ENCODE peak calls at places on chromosome 22, in four cellular contexts. C is HCT116, Y is IMR-90, B is HFF-Myc. F is an unnamed sample.

GRCh38 chr22:43042101-43042780 is 27.3 kb upstream of the PACSIN2 start:
- DNase-seq in Y (peak; percentile 24), B (no peak), C (no peak), F (no peak)

GRCh38 chr22:39232806-39233735 is 11.7 kb downstream of the PDGFB start:
- DNase-seq in B (no peak), C (no peak), Y (no peak), F (no peak)

GRCh38 chr22:37208401-37209139 is 3.7 kb downstream of the SSTR3 start:
- DNase-seq in C (no peak), B (no peak), Y (no peak), F (no peak)

GRCh38 chr22:24153353-24153752 is 27.9 kb upstream of the SUSD2 start:
- DNase-seq in Y (peak; percentile 69), C (no peak), B (no peak), F (no peak)

GRCh38 chr22:47645450-47645914 is 883.0 kb downstream of the TBC1D22A start:
- DNase-seq in C (no peak), Y (no peak), B (no peak), F (no peak)

GRCh38 chr22:36733271-36733670 is 29.7 kb upstream of the CACNG2 start:
- DNase-seq in B (no peak), C (no peak), Y (no peak), F (no peak)

GRCh38 chr22:40279017-40279416 is 67.3 kb upstream of the ADSL start:
- DNase-seq in Y (no peak), B (no peak), C (no peak), F (no peak)

GRCh38 chr22:23220485-23221350 is 40.4 kb downstream of the BCR start:
- DNase-seq in C (no peak), B (no peak), Y (peak; percentile 53), F (no peak)

GRCh38 chr22:20553947-20554741 is 46.7 kb downstream of the MED15 start:
- DNase-seq in C (no peak), Y (no peak), B (no peak), F (no peak)

GRCh38 chr22:37254206-37254866 is 10.3 kb upstream of the RAC2 start:
- DNase-seq in B (no peak), C (no peak), Y (peak; percentile 79), F (peak; percentile 59)

GRCh38 chr22:49290711-49291110 is 537.0 kb downstream of the BRD1 start:
- DNase-seq in C (no peak), Y (no peak), B (no peak), F (no peak)

GRCh38 chr22:47063071-47063509 is 300.6 kb downstream of the TBC1D22A start:
- DNase-seq in Y (no peak), B (no peak), C (no peak), F (no peak)

DNA sequence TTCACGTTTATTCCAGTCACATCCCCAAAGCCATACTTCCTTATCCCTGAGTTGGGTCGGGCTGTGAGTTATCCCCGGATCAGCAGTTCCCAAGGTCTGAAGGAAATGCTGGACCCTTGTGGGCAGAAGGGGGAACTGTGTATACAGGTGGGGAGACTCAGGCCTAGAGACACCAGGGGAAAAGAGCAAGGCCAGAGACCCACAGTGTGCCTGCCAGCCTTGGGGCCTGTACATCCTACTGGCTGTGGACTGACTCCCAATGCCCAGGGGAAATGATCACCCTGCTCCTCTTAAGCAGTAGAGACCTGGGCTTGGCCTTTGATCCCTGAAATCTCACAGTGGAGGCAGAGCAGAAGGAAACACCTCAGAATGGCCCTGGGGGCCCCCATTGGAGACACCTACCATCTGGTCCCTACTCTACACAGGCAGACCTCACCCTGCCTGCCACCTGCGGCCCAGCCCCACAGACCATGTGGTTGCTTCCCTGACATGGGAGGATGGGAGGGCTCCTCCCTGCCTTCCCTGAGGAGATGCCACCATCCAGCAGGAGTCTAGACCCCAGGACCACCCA is 1.3 kb downstream of the SELENOM start:
- DNase-seq in Y (no peak), C (no peak), B (no peak), F (no peak)
- TF ChIP-seq CTCF in Y (peak; percentile 21), C (no peak), B (no peak), F (peak; percentile 25)

GRCh38 chr22:32411829-32412592 is at the start of gene RTCB:
- DNase-seq in B (peak; percentile 90), Y (peak; percentile 93), C (peak; percentile 88), F (peak; percentile 72)

GRCh38 chr22:32410459-32410858 is 1.6 kb downstream of the RTCB start:
- DNase-seq in B (no peak), Y (no peak), C (no peak), F (no peak)

GRCh38 chr22:32411388-32411787 is 659 bp downstream of the RTCB start:
- DNase-seq in C (no peak), B (no peak), Y (peak; percentile 40), F (no peak)

GRCh38 chr22:32416556-32417085 is 4.6 kb upstream of the RTCB start:
- DNase-seq in Y (no peak), C (no peak), B (no peak), F (no peak)

GRCh38 chr22:32413715-32414114 is 1.7 kb upstream of the RTCB start:
- DNase-seq in C (peak; percentile 27), B (no peak), Y (peak; percentile 42), F (no peak)
- TF ChIP-seq CTCF in C (peak; percentile 21), B (peak; percentile 43), Y (peak; percentile 57), F (peak; percentile 63)

DNA sequence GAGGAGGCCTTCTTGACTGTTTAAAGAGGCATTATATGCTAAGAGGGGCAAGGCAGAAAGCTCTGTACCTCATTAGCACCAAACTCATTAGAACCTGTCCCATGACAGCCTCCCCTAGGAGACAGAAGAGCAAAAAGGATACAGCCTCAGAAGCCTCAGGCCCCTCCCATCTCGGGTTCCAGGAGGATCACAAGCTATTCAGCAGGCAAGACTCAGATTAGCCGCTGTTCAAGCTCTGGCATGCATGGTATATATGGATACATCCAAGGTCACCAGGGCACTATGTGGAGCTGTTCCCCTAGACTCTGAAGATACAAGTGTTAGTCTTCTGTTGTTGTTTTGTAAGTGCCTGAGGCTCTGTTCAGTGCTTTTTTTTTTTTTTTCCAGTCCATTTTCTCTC is 32.1 kb downstream of the ATXN10 start:
- DNase-seq in Y (no peak), C (no peak), B (no peak), F (no peak)
- TF ChIP-seq CTCF in Y (no peak), C (no peak), B (no peak), F (no peak)

DNA sequence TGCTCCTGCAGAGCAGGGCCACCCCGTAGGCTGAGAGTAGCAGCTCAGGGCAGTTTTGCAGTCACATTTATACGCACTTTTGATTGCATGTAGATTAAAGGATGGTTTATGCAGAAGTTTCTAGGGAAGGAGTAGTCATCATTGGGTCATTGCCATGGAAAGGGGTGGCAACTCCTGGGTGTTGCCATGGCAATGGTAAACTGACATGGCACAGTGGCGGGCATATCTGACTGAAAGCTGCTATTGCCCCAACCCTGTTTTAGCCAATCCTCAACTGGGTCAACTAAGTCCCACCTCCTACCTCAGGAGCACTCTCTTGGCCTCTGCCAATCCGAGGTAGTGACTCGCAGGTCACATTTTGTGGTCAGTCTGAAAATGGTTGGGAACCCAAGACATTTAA is 2.4 kb upstream of the ARSA start:
- DNase-seq in B (no peak), Y (no peak), C (no peak), F (no peak)
- TF ChIP-seq CTCF in B (no peak), Y (no peak), C (no peak), F (no peak)

GRCh38 chr22:41899992-41900651 is 14.8 kb downstream of the SHISA8 start:
- DNase-seq in C (no peak), B (no peak), Y (no peak), F (no peak)
- TF ChIP-seq CTCF in C (no peak), B (no peak), Y (no peak), F (no peak)

GRCh38 chr22:45096256-45096907 is 67.3 kb upstream of the NUP50 start:
- DNase-seq in Y (peak; percentile 58), B (peak; percentile 46), C (peak; percentile 47), F (no peak)
- TF ChIP-seq CTCF in Y (peak; percentile 91), B (peak; percentile 96), C (peak; percentile 85), F (peak; percentile 97)